ENCODE peak calls at places on chromosomes 7 and 10, in four cellular contexts. S is body of pancreas; M is CD8-positive, alpha-beta T cell; F is gastrocnemius medialis. I is an unnamed sample.

GRCh38 chr7:75624134-75624832 is 114.5 kb downstream of the HIP1 start:
- DNase-seq in F (peak; percentile 36), S (peak; percentile 65), M (no peak), I (peak; percentile 43)

GRCh38 chr7:116210345-116211005 is at the start of gene TES:
- DNase-seq in F (no peak), S (peak; percentile 82), M (peak; percentile 45), I (peak; percentile 52)

GRCh38 chr7:45178241-45179225 is 20.9 kb downstream of the RAMP3 start:
- DNase-seq in M (no peak), F (peak; percentile 2), S (no peak), I (no peak)

GRCh38 chr10:3754727-3755439 is 30.1 kb downstream of the KLF6 start:
- DNase-seq in S (no peak), M (no peak), F (no peak), I (no peak)

GRCh38 chr10:96344178-96344577 is 14.6 kb downstream of the OPALIN start:
- DNase-seq in S (no peak), M (no peak), F (no peak), I (no peak)

GRCh38 chr10:66827353-66827752 is 98.5 kb upstream of the LRRTM3 start:
- DNase-seq in M (no peak), S (no peak), F (no peak), I (no peak)

GRCh38 chr10:131891196-131891928 is 9.4 kb upstream of the PPP2R2D start:
- DNase-seq in F (no peak), M (no peak), S (no peak), I (no peak)

GRCh38 chr7:123622660-123623386 is 21.2 kb downstream of the ASB15 start:
- DNase-seq in S (peak; percentile 16), M (no peak), F (peak; percentile 85), I (peak; percentile 30)

GRCh38 chr7:150378115-150378852 is 846 bp upstream of the ZNF775 start:
- DNase-seq in S (peak; percentile 78), M (no peak), F (peak; percentile 69), I (no peak)

GRCh38 chr7:47556511-47557180 is 25.3 kb downstream of the TNS3 start:
- DNase-seq in M (no peak), S (peak; percentile 28), F (no peak), I (no peak)

GRCh38 chr7:4266270-4267040 is 415.6 kb upstream of the FOXK1 start:
- DNase-seq in S (no peak), M (no peak), F (no peak), I (no peak)

GRCh38 chr10:52308251-52309031 is 5.6 kb upstream of the DKK1 start:
- DNase-seq in S (peak; percentile 62), M (no peak), F (peak; percentile 30), I (peak; percentile 36)

GRCh38 chr10:114967071-114967470 is 29.1 kb downstream of the TRUB1 start:
- DNase-seq in M (no peak), S (no peak), F (no peak), I (no peak)

GRCh38 chr7:115585015-115585655 is 445.4 kb downstream of the TFEC start:
- DNase-seq in M (no peak), S (no peak), F (no peak), I (no peak)

GRCh38 chr10:70493660-70494234 is 15.2 kb downstream of the PALD1 start:
- DNase-seq in F (no peak), M (no peak), S (peak; percentile 55), I (no peak)

GRCh38 chr7:102993532-102994029 is 80.8 kb downstream of the LRRC17 start:
- DNase-seq in S (peak; percentile 53), F (no peak), M (no peak), I (peak; percentile 44)

GRCh38 chr10:60778978-60779668 is 845 bp downstream of the CDK1 start:
- DNase-seq in S (no peak), M (no peak), F (no peak), I (no peak)

GRCh38 chr7:47671358-47671757 is 89.4 kb upstream of the TNS3 start:
- DNase-seq in M (no peak), S (no peak), F (no peak), I (no peak)

GRCh38 chr10:49645417-49646255 is 31.8 kb downstream of the CHAT start:
- DNase-seq in S (no peak), M (no peak), F (no peak), I (no peak)

GRCh38 chr7:38027884-38028455 is 107.5 kb downstream of the EPDR1 start:
- DNase-seq in S (no peak), F (no peak), M (no peak), I (no peak)

GRCh38 chr7:109343662-109344061 is 774.0 kb downstream of the DNAJB9 start:
- DNase-seq in F (no peak), S (no peak), M (no peak), I (no peak)

GRCh38 chr7:107167483-107168232 is 1.1 kb upstream of the HBP1 start:
- DNase-seq in S (peak; percentile 75), M (no peak), F (no peak), I (no peak)

GRCh38 chr10:125536236-125536635 is 146.7 kb downstream of the TEX36 start:
- DNase-seq in M (no peak), S (no peak), F (no peak), I (no peak)

GRCh38 chr7:94129443-94130140 is 125.4 kb upstream of the BET1 start:
- DNase-seq in F (no peak), M (no peak), S (no peak), I (no peak)

GRCh38 chr10:123835575-123835974 is 56.0 kb downstream of the CPXM2 start:
- DNase-seq in M (no peak), F (no peak), S (no peak), I (no peak)

GRCh38 chr10:33136781-33137180 is 178.8 kb upstream of the ITGB1 start:
- DNase-seq in S (no peak), M (no peak), F (no peak), I (no peak)

GRCh38 chr10:36739884-36740445 is 385.4 kb upstream of the ANKRD30A start:
- DNase-seq in S (no peak), F (no peak), M (no peak), I (no peak)

GRCh38 chr7:21805793-21806192 is 139.9 kb downstream of the CDCA7L start:
- DNase-seq in M (no peak), S (no peak), F (no peak), I (no peak)

DNA sequence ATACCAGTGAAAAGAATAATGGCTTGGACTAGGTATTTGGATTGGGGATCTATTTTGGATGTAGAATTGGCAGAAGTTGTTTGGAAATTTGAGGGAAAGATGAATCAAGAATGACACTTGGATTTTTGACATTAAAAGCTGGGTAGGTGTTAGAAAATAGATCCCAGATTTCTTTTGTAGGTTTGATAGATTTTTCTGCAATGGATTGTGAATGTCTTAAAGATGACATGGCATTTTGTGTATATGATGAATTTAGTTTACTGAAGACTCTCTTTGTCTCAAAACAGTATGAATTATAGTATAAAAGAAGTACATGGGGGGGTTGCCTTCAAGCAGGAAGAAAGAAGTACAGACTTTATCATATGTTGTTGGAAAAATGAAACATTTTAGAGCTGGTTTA is 75.8 kb downstream of the MPLKIP start:
- DNase-seq in S (no peak), F (no peak), M (no peak), I (no peak)
- H3K27ac ChIP-seq in S (no peak overlapping the region), F (no peak overlapping the region), M (no peak overlapping the region), I (no peak overlapping the region)

DNA sequence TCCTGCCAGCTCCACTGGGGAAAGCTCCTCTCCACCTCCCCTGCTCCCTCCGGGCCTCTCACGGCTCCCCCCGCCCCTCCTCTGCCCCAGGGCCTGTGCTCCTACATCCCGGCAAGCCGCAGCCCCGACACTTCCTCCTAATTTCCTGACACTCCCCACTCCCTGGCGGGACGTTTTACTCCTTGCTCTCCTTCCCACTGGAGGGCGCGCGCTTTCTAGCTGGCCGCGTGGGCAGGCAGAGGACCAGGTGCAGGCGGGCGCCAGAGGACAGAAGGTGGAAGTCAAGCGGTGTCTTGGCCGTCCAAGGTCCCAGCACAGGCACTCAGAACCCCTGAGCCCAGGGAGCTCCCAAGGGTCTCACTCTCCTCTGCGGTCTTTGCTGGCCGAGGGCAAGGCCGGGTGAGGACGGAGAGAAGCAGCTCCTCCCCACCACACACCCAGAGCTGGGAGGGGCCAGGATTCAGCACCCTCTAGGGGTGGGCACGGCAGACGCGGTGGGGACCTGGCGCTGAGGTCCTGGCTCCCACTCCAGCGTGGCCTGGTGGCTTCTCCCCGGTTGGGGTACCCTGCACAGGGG is 19.1 kb downstream of the ADAM8 start:
- DNase-seq in M (no peak), F (peak; percentile 35), S (peak; percentile 85), I (peak; percentile 59)
- TF ChIP-seq CTCF in M (no peak), F (no peak), S (peak; percentile 37), I (no peak)

DNA sequence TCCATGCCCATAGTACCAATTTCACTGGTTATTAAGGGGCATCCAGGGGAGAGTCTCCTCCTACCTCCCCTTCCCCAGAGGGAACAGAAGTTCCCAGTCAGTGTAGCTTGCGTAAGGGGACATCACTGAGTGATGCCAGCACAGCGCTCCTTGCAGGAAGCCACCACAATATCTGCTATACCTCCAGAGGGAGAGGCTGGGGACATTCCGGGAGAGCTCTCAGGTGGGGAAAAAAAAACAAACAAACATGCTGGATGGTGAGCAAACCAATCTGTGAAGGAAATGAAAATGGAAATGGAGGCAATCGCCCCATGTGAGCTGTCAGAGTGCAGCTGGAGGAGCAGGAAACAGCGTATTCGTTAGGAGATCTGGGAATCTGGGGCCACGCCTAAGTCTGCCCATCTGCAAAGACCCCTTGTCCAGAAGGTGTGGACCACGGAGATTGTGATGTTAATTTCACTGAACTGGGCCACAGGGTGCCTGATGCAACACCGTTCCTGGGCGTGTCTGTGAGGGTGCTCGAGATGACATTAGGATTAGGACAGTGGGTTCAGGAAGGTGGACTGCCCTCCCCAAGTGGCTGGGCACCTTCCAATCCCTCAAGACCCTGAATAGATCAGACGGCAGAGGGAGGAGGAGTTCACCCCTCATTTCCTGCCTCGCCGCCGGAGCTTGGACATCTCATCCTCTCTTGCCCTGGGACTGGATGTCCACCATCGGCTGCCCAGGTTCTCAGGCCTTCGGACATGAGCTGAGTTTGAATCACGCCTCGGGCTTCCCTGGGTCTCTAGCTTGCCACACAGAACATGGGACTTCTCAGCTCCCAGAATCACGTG is 30.5 kb downstream of the GNA12 start:
- DNase-seq in F (no peak), S (no peak), M (no peak), I (no peak)
- H3K4me1 ChIP-seq in F (peaks cover 14% of the 10 kb centered on the region), S (peaks cover 4% of the 10 kb centered on the region), M (no peaks in the 10 kb centered on the region), I (peaks cover 73% of the 10 kb centered on the region)

GRCh38 chr10:110366641-110367040 is 61.9 kb upstream of the SMNDC1 start:
- DNase-seq in S (no peak), M (no peak), F (no peak), I (no peak)
- H3K27ac ChIP-seq in S (no peak overlapping the region), M (no peak overlapping the region), F (no peak overlapping the region), I (no peak overlapping the region)

I was measured in heart right ventricle.